ENCODE peak calls at places on chromosomes 13 and 19, in eight cellular contexts. I is body of pancreas, X is EH, L is Calu3, U is HS-27A, V is T-cell, K is AG09319, G is type B pancreatic cell. N is an unnamed sample.

GRCh38 chr13:76709851-76710250 is 176.4 kb downstream of the KCTD12 start:
- DNase-seq in I (no peak), X (peak; percentile 17), L (no peak), U (no peak), V (no peak), K (no peak), G (no peak), N (no peak)

GRCh38 chr19:36638862-36639510 is 27.7 kb downstream of the ZNF461 start:
- DNase-seq in I (no peak), X (peak; percentile 2), L (no peak), U (no peak), V (no peak), K (no peak), G (no peak), N (no peak)

GRCh38 chr19:36225219-36225892 is 10.4 kb downstream of the ZNF146 start:
- DNase-seq in I (no peak), X (peak; percentile 73), L (no peak), U (peak; percentile 27), V (no peak), K (peak; percentile 10), G (no peak), N (no peak)

GRCh38 chr13:106407338-106407737 is 128.1 kb downstream of the EFNB2 start:
- DNase-seq in I (no peak), X (no peak), L (no peak), U (no peak), V (no peak), K (no peak), G (no peak), N (no peak)

GRCh38 chr13:44622701-44623100 is 46.6 kb upstream of the TSC22D1 start:
- DNase-seq in I (no peak), X (no peak), L (no peak), U (no peak), V (no peak), K (no peak), G (no peak), N (no peak)

GRCh38 chr13:38697628-38698333 is 10.9 kb downstream of the FREM2 start:
- DNase-seq in I (no peak), X (no peak), L (peak; percentile 12), U (no peak), V (no peak), K (no peak), G (no peak), N (no peak)

GRCh38 chr13:97780486-97780885 is 173.0 kb upstream of the IPO5 start:
- DNase-seq in I (no peak), X (no peak), L (no peak), U (no peak), V (no peak), K (no peak), G (no peak), N (no peak)

GRCh38 chr13:113550453-113550852 is 34.1 kb upstream of the TFDP1 start:
- DNase-seq in I (peak; percentile 7), X (no peak), L (no peak), U (no peak), V (no peak), K (no peak), G (peak; percentile 32), N (peak; percentile 6)

GRCh38 chr19:13078897-13079541 is 23.6 kb downstream of the LYL1 start:
- DNase-seq in I (no peak), X (no peak), L (no peak), U (no peak), V (no peak), K (no peak), G (no peak), N (peak; percentile 72)

N was measured in colonic mucosa.